ENCODE peak calls at places on chromosomes 5 and 9, in ten cellular contexts. B, R, E, L, A, T, Y, U, V and P are unnamed samples.

GRCh38 chr9:88578486-88579362 is 43.7 kb downstream of the NXNL2 start:
- DNase-seq in U (peak), A (peak), L (no peak), B (peak), T (no peak), R (peak), V (peak), Y (peak), E (peak), P (peak)

GRCh38 chr9:20442461-20443319 is 179.6 kb downstream of the MLLT3 start:
- DNase-seq in R (no peak), U (no peak), B (no peak), T (no peak), Y (no peak), L (no peak), V (no peak), A (no peak), E (no peak), P (no peak)

GRCh38 chr9:97440160-97440559 is 28.3 kb downstream of the TDRD7 start:
- DNase-seq in V (no peak), L (no peak), B (no peak), R (no peak), U (no peak), Y (no peak), E (no peak), T (no peak), A (no peak), P (no peak)

GRCh38 chr9:125437771-125438221 is 176.2 kb downstream of the GAPVD1 start:
- DNase-seq in A (no peak), Y (no peak), E (no peak), U (peak), B (no peak), T (no peak), L (no peak), R (no peak), V (no peak), P (no peak)

GRCh38 chr5:157562111-157562581 is 13.4 kb downstream of the ADAM19 start:
- DNase-seq in Y (no peak), U (no peak), L (no peak), R (peak), V (no peak), A (no peak), B (no peak), T (no peak), E (no peak), P (no peak)

GRCh38 chr5:82406200-82406773 is 128.1 kb upstream of the RPS23 start:
- DNase-seq in V (peak), E (peak), L (no peak), U (peak), A (no peak), Y (no peak), R (peak), T (peak), B (no peak), P (no peak)

GRCh38 chr9:136943291-136944093 is 1.0 kb downstream of the FBXW5 start:
- DNase-seq in U (no peak), A (peak), V (peak), E (peak), B (no peak), Y (no peak), L (no peak), T (peak), R (peak), P (peak)

GRCh38 chr5:141816598-141817399 is 61.4 kb downstream of the PCDH1 start:
- DNase-seq in E (no peak), Y (no peak), L (no peak), U (no peak), A (no peak), V (no peak), R (peak), T (no peak), B (no peak), P (no peak)

GRCh38 chr5:134964359-134965270 is 3.1 kb upstream of the CATSPER3 start:
- DNase-seq in T (no peak), V (no peak), B (peak), E (no peak), U (no peak), R (no peak), A (no peak), Y (no peak), L (no peak), P (peak)